ENCODE peak calls at places on chromosomes 16 and 17, in six cellular contexts. C is tibial nerve, P is epithelial cell of esophagus, G is breast epithelium, L is lower lobe of right lung, D is IMR-90. U is an unnamed sample.

GRCh38 chr16:87017388-87018012 is 299.7 kb downstream of the C16orf95 start:
- DNase-seq in D (peak), L (no peak), P (peak), G (no peak), C (no peak), U (peak)

GRCh38 chr17:40559016-40559853 is 6.0 kb downstream of the CCR7 start:
- DNase-seq in D (no peak), G (peak), L (no peak), C (no peak), P (no peak), U (no peak)

GRCh38 chr17:78355701-78356100 is 4.2 kb downstream of the SOCS3 start:
- DNase-seq in C (no peak), L (no peak), P (no peak), G (no peak), D (peak), U (peak)

GRCh38 chr17:17537311-17538099 is 41.3 kb upstream of the RASD1 start:
- DNase-seq in L (no peak), P (no peak), D (peak), G (no peak), C (no peak), U (no peak)

GRCh38 chr17:77332981-77333685 is 192.4 kb downstream of the SEC14L1 start:
- DNase-seq in D (peak), G (peak), P (peak), C (no peak), L (no peak), U (peak)

GRCh38 chr16:67211674-67212073 is 12.7 kb downstream of the ELMO3 start:
- DNase-seq in G (no peak), L (no peak), P (no peak), C (no peak), D (no peak), U (no peak)

GRCh38 chr17:29376667-29377268 is 13.4 kb upstream of the TAOK1 start:
- DNase-seq in P (peak), L (no peak), C (no peak), D (peak), G (no peak), U (peak)

GRCh38 chr16:12271006-12271405 is 294.5 kb downstream of the SNX29 start:
- DNase-seq in P (peak), C (no peak), D (peak), L (no peak), G (no peak), U (peak)

GRCh38 chr16:28192811-28193529 is 18.8 kb downstream of the XPO6 start:
- DNase-seq in P (no peak), D (no peak), C (no peak), G (no peak), L (peak), U (no peak)

GRCh38 chr17:64777413-64778101 is 115.5 kb upstream of the SMURF2 start:
- DNase-seq in L (peak), G (no peak), C (no peak), P (no peak), D (no peak), U (no peak)

GRCh38 chr16:8852534-8852933 is 16.3 kb downstream of the CARHSP1 start:
- DNase-seq in C (no peak), G (no peak), P (peak), L (peak), D (no peak), U (no peak)

GRCh38 chr17:45270828-45271418 is 9.0 kb upstream of the SPATA32 start:
- DNase-seq in P (no peak), C (no peak), G (no peak), L (no peak), D (no peak), U (no peak)

GRCh38 chr17:56165017-56165720 is 11.9 kb downstream of the ANKFN1 start:
- DNase-seq in L (no peak), G (no peak), D (peak), C (no peak), P (no peak), U (no peak)

GRCh38 chr16:28298511-28298878 is 6.2 kb downstream of the SBK1 start:
- DNase-seq in L (no peak), G (no peak), D (no peak), C (no peak), P (no peak), U (no peak)

GRCh38 chr17:41278176-41278955 is 2.9 kb downstream of the KRTAP9-7 start:
- DNase-seq in G (no peak), C (no peak), D (no peak), P (no peak), L (no peak), U (no peak)

GRCh38 chr16:50216231-50216630 is 50.1 kb upstream of the ADCY7 start:
- DNase-seq in L (no peak), D (no peak), G (no peak), P (no peak), C (no peak), U (no peak)

GRCh38 chr17:5044630-5045029 is 9.4 kb upstream of the SLC52A1 start:
- DNase-seq in L (no peak), P (no peak), D (no peak), G (no peak), C (no peak), U (no peak)

GRCh38 chr16:24844101-24845030 is 1.4 kb upstream of the SLC5A11 start:
- DNase-seq in L (no peak), P (peak), C (no peak), D (peak), G (no peak), U (no peak)

GRCh38 chr17:49696233-49696761 is 11.5 kb downstream of the SLC35B1 start:
- DNase-seq in P (no peak), G (no peak), L (no peak), D (peak), C (no peak), U (no peak)

GRCh38 chr17:38705803-38706624 is 941 bp downstream of the MLLT6 start:
- DNase-seq in D (no peak), C (peak), G (no peak), L (peak), P (peak), U (no peak)

GRCh38 chr16:14324581-14324980 is 253.5 kb downstream of the MRTFB start:
- DNase-seq in D (peak), P (no peak), G (no peak), C (no peak), L (no peak), U (peak)

GRCh38 chr17:42135664-42136653 is 13.4 kb downstream of the HSPB9 start:
- DNase-seq in L (peak), D (peak), G (no peak), P (peak), C (peak), U (peak)

GRCh38 chr17:80124351-80124981 is 22.5 kb downstream of the EIF4A3 start:
- DNase-seq in L (no peak), C (no peak), P (peak), D (peak), G (no peak), U (peak)

GRCh38 chr16:68062910-68063393 is 22.2 kb upstream of the NFATC3 start:
- DNase-seq in G (no peak), L (peak), C (no peak), P (no peak), D (no peak), U (no peak)

GRCh38 chr17:66734544-66734943 is 100.4 kb upstream of the CACNG5 start:
- DNase-seq in C (no peak), D (no peak), P (no peak), G (no peak), L (no peak), U (no peak)

GRCh38 chr17:7479389-7480192 is at the start of gene ZBTB4:
- DNase-seq in G (no peak), C (no peak), L (peak), P (peak), D (peak), U (peak)

GRCh38 chr17:31787082-31787481 is 72.0 kb downstream of the COPRS start:
- DNase-seq in L (no peak), G (no peak), C (no peak), P (no peak), D (no peak), U (no peak)

GRCh38 chr17:34154916-34155730 is 100.0 kb upstream of the CCL2 start:
- DNase-seq in G (no peak), P (no peak), L (no peak), C (no peak), D (no peak), U (no peak)

GRCh38 chr17:29195465-29196081 is 15.4 kb upstream of the MYO18A start:
- DNase-seq in D (no peak), G (no peak), L (peak), P (peak), C (no peak), U (peak)

GRCh38 chr17:74211141-74211928 is 2.0 kb upstream of the TTYH2 start:
- DNase-seq in C (no peak), P (peak), L (no peak), G (no peak), D (no peak), U (peak)

GRCh38 chr17:81518113-81518784 is 5.7 kb upstream of the ACTG1 start:
- DNase-seq in C (no peak), D (no peak), G (no peak), L (no peak), P (no peak), U (no peak)

GRCh38 chr16:11135167-11135973 is 120.6 kb downstream of the SOCS1 start:
- DNase-seq in G (no peak), C (peak), D (peak), P (peak), L (no peak), U (no peak)

GRCh38 chr16:57667526-57668258 is 414 bp upstream of the ADGRG3 start:
- DNase-seq in L (peak), G (no peak), D (peak), C (no peak), P (no peak), U (peak)

GRCh38 chr16:794853-795466 is 5.6 kb downstream of the GNG13 start:
- DNase-seq in P (no peak), G (no peak), D (no peak), C (no peak), L (no peak), U (no peak)
- TF ChIP-seq CTCF in P (no peak), G (no peak), D (no peak), C (no peak), L (no peak), U (no peak)

GRCh38 chr16:69820926-69821541 is 58.9 kb downstream of the WWP2 start:
- DNase-seq in C (no peak), G (no peak), P (no peak), D (peak), L (no peak), U (no peak)
- H3K4me3 ChIP-seq in C (no peak), G (no peak), P (no peak), D (no peak), L (no peak), U (no peak)

DNA sequence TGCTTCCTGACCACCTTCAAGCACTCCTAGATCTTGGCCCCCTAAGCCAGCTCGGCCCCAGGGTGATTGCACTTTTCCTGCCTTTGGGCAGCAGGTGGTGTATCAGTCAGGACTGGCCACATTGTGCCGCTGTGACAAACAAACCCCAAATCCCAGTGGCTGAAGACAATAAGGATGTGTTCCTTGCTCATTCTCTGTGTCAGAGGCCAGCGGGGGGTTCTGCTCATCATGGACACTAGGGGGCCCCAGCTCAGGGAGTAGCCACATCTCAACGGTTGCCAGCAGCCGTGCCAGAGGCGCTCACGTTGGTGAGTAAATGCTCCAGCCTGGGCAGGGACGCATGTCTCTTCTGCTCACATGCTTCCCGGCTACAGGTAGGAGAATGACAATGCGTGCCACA is 60.4 kb downstream of the ZDHHC7 start:
- DNase-seq in L (no peak), D (no peak), G (no peak), C (no peak), P (peak), U (no peak)
- TF ChIP-seq CTCF in L (peak), D (peak), G (no peak), C (no peak), P (no peak), U (peak)

DNA sequence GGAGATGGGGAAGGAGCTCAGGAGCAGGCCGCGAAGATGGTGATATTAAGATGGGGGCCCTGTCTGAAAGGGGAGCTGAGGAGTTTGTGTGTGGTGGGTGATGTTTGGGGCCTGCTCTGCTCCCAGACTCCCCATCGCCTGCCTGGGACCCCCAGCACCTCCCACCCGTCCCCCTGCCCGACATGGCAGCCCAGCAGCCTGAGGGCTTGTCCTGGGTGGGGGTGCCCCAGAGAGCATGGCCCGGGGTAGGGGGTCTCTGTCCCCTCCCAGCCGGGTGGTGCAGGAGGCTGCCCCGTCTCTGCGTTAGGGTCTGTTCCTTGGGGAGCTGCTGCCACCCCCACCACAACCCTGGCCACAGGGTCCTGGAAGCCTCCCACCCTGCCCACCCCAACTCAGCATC is 5.2 kb downstream of the CDH15 start:
- DNase-seq in C (no peak), P (no peak), L (no peak), D (no peak), G (no peak), U (no peak)
- H3K4me3 ChIP-seq in C (no peak), P (no peak), L (no peak), D (no peak), G (no peak), U (no peak)

GRCh38 chr16:70678121-70678897 is 7.5 kb downstream of the MTSS2 start:
- DNase-seq in C (no peak), G (no peak), L (peak), D (no peak), P (no peak), U (no peak)

GRCh38 chr16:70675851-70676513 is 9.9 kb downstream of the MTSS2 start:
- DNase-seq in L (no peak), C (no peak), G (no peak), D (no peak), P (no peak), U (no peak)

GRCh38 chr16:70676571-70677498 is 9.0 kb downstream of the MTSS2 start:
- DNase-seq in L (no peak), G (no peak), D (no peak), C (no peak), P (no peak), U (no peak)

GRCh38 chr16:70678898-70679652 is 6.8 kb downstream of the MTSS2 start:
- DNase-seq in C (no peak), G (no peak), L (no peak), D (no peak), P (no peak), U (no peak)

GRCh38 chr16:70677499-70678120 is 8.2 kb downstream of the MTSS2 start:
- DNase-seq in G (no peak), L (no peak), D (no peak), P (no peak), C (no peak), U (no peak)
- TF ChIP-seq CTCF in G (no peak), L (no peak), D (no peak), P (no peak), C (no peak), U (no peak)